ENCODE peak calls at places on chromosomes 11 and 22, in four cellular contexts. V is T-cell, J is fibroblast of pulmonary artery, A is omental fat pad. B is an unnamed sample.

GRCh38 chr11:43021466-43021865 is 290.3 kb upstream of the API5 start:
- DNase-seq in V (no peak), J (no peak), A (no peak), B (peak; percentile 5)

GRCh38 chr11:58658553-58659080 is 36.2 kb downstream of the CNTF start:
- DNase-seq in V (no peak), J (no peak), A (no peak), B (no peak)

GRCh38 chr11:33065445-33066178 is 26.2 kb downstream of the TCP11L1 start:
- DNase-seq in V (peak; percentile 63), J (peak; percentile 72), A (no peak), B (peak; percentile 85)

GRCh38 chr11:118148877-118149276 is 3.7 kb downstream of the SCN4B start:
- DNase-seq in V (no peak), J (no peak), A (no peak), B (no peak)

GRCh38 chr22:23144432-23144831 is 845 bp upstream of the RAB36 start:
- DNase-seq in V (no peak), J (no peak), A (no peak), B (no peak)

GRCh38 chr22:17540481-17540880 is 22.8 kb upstream of the SLC25A18 start:
- DNase-seq in V (no peak), J (no peak), A (no peak), B (no peak)

GRCh38 chr11:19244621-19245020 is 3.9 kb upstream of the E2F8 start:
- DNase-seq in V (no peak), J (no peak), A (no peak), B (peak; percentile 35)

GRCh38 chr11:60699282-60699681 is at the start of gene MS4A8:
- DNase-seq in V (no peak), J (no peak), A (no peak), B (no peak)

GRCh38 chr11:114125531-114125930 is 66.0 kb downstream of the ZBTB16 start:
- DNase-seq in V (no peak), J (no peak), A (no peak), B (no peak)

GRCh38 chr11:1935156-1936071 is 11.7 kb upstream of the MRPL23 start:
- DNase-seq in V (no peak), J (no peak), A (no peak), B (no peak)

GRCh38 chr11:131893988-131894387 is 523.6 kb downstream of the NTM start:
- DNase-seq in V (no peak), J (no peak), A (no peak), B (no peak)

GRCh38 chr22:36301851-36302250 is 48.9 kb downstream of the APOL1 start:
- DNase-seq in V (no peak), J (peak; percentile 19), A (no peak), B (no peak)

GRCh38 chr11:72738199-72739141 is 13.7 kb downstream of the ARAP1 start:
- DNase-seq in V (no peak), J (no peak), A (no peak), B (peak; percentile 56)

GRCh38 chr22:28674121-28674563 is 5.5 kb downstream of the TTC28 start:
- DNase-seq in V (peak; percentile 47), J (peak; percentile 39), A (no peak), B (no peak)

GRCh38 chr22:39267966-39268365 is 23.2 kb upstream of the PDGFB start:
- DNase-seq in V (no peak), J (no peak), A (no peak), B (no peak)